ENCODE peak calls at places on chromosomes 2 and 18, in nine cellular contexts. J is endodermal cell; O is CD8-positive, alpha-beta T cell; C is left ventricle myocardium inferior; B is pancreas; M is PC-3; Q is RWPE2; X is neuronal stem cell; Z is HCT116. P is an unnamed sample.

GRCh38 chr2:133497261-133497893 is 70.9 kb downstream of the NCKAP5 start:
- DNase-seq in O (no peak), Z (no peak), B (no peak), M (no peak), J (peak), X (peak), Q (no peak), C (no peak), P (no peak)

GRCh38 chr2:227308784-227309183 is 16.3 kb upstream of the MFF start:
- DNase-seq in B (no peak), O (no peak), Q (no peak), X (no peak), Z (no peak), M (peak), J (no peak), C (no peak), P (no peak)

GRCh38 chr2:71070294-71071025 is 2.0 kb downstream of the NAGK start:
- DNase-seq in J (peak), Z (peak), O (no peak), C (no peak), Q (no peak), B (no peak), M (peak), X (no peak), P (no peak)

GRCh38 chr18:8662574-8663255 is 42.6 kb upstream of the MTCL1 start:
- DNase-seq in B (no peak), M (no peak), C (no peak), Z (no peak), Q (no peak), O (no peak), X (no peak), J (peak), P (no peak)

GRCh38 chr18:49935215-49935614 is 121.9 kb upstream of the ACAA2 start:
- DNase-seq in O (no peak), Z (no peak), C (no peak), X (no peak), B (no peak), Q (no peak), M (no peak), J (no peak), P (no peak)

GRCh38 chr18:68244786-68245185 is 470.1 kb downstream of the TMX3 start:
- DNase-seq in J (no peak), B (no peak), Q (no peak), C (no peak), O (no peak), X (no peak), M (peak), Z (no peak), P (no peak)

GRCh38 chr2:35973132-35973736 is 382.3 kb upstream of the CRIM1 start:
- DNase-seq in Z (no peak), J (peak), Q (no peak), X (peak), B (no peak), M (peak), O (no peak), C (no peak), P (no peak)

GRCh38 chr2:239625913-239626734 is 225.3 kb upstream of the HDAC4 start:
- DNase-seq in C (no peak), B (no peak), Q (no peak), X (no peak), O (no peak), M (no peak), J (no peak), Z (no peak), P (no peak)

GRCh38 chr2:191321861-191322662 is 76.9 kb downstream of the MYO1B start:
- DNase-seq in X (peak), C (no peak), Q (no peak), J (peak), B (no peak), M (peak), O (no peak), Z (peak), P (peak)

GRCh38 chr18:43661570-43661969 is 384.3 kb upstream of the SYT4 start:
- DNase-seq in J (peak), Z (no peak), Q (no peak), X (peak), C (no peak), M (peak), B (no peak), O (no peak), P (no peak)

GRCh38 chr2:126796931-126797621 is 101.6 kb upstream of the TEX51 start:
- DNase-seq in Z (no peak), O (no peak), J (peak), M (no peak), Q (no peak), C (no peak), B (no peak), X (no peak), P (no peak)

GRCh38 chr2:127637725-127638252 is 8.2 kb upstream of the GPR17 start:
- DNase-seq in Q (no peak), M (peak), O (no peak), J (peak), X (no peak), Z (peak), B (peak), C (no peak), P (no peak)

GRCh38 chr18:295756-296155 is 27.9 kb upstream of the THOC1 start:
- DNase-seq in O (no peak), B (no peak), Z (no peak), J (no peak), X (no peak), Q (no peak), C (no peak), M (no peak), P (no peak)

GRCh38 chr2:10982931-10983701 is 71.4 kb downstream of the KCNF1 start:
- DNase-seq in Q (no peak), O (no peak), J (no peak), M (no peak), C (peak), B (no peak), X (no peak), Z (no peak), P (no peak)

GRCh38 chr2:118860506-118860905 is 13.1 kb upstream of the EN1 start:
- DNase-seq in X (no peak), B (no peak), Z (no peak), C (no peak), M (peak), Q (no peak), O (no peak), J (peak), P (no peak)

GRCh38 chr2:2852015-2852777 is 521.1 kb upstream of the MYT1L start:
- DNase-seq in C (peak), J (no peak), Z (no peak), M (no peak), Q (no peak), B (no peak), X (no peak), O (no peak), P (no peak)

GRCh38 chr2:164504253-164504652 is 117.0 kb downstream of the GRB14 start:
- DNase-seq in M (peak), O (no peak), B (no peak), C (no peak), Q (no peak), Z (no peak), X (no peak), J (peak), P (no peak)

GRCh38 chr2:189579585-189579984 is 1.0 kb downstream of the SLC40A1 start:
- DNase-seq in O (no peak), X (no peak), C (no peak), Z (no peak), J (no peak), B (no peak), M (no peak), Q (no peak), P (no peak)

GRCh38 chr2:209468796-209469325 is 45.0 kb downstream of the MAP2 start:
- DNase-seq in O (no peak), X (no peak), M (no peak), B (no peak), Q (no peak), Z (no peak), C (no peak), J (no peak), P (no peak)

GRCh38 chr2:200003444-200003843 is 48.1 kb downstream of the MAIP1 start:
- DNase-seq in C (no peak), O (no peak), X (no peak), M (peak), B (no peak), J (no peak), Z (no peak), Q (no peak), P (no peak)

GRCh38 chr2:168002021-168002553 is 245.3 kb downstream of the STK39 start:
- DNase-seq in M (peak), O (no peak), J (no peak), Z (no peak), B (no peak), C (no peak), Q (no peak), X (no peak), P (no peak)

GRCh38 chr2:61689526-61689925 is 151.4 kb upstream of the XPO1 start:
- DNase-seq in O (no peak), X (no peak), J (no peak), B (no peak), Q (no peak), M (no peak), C (no peak), Z (no peak), P (no peak)

GRCh38 chr2:6653281-6653750 is 212.4 kb downstream of the CMPK2 start:
- DNase-seq in Q (no peak), M (no peak), B (no peak), O (no peak), Z (no peak), C (no peak), J (no peak), X (no peak), P (no peak)

GRCh38 chr18:10230072-10230471 is 224.4 kb upstream of the APCDD1 start:
- DNase-seq in Q (no peak), C (no peak), B (no peak), J (peak), Z (peak), M (peak), X (no peak), O (no peak), P (no peak)

DNA sequence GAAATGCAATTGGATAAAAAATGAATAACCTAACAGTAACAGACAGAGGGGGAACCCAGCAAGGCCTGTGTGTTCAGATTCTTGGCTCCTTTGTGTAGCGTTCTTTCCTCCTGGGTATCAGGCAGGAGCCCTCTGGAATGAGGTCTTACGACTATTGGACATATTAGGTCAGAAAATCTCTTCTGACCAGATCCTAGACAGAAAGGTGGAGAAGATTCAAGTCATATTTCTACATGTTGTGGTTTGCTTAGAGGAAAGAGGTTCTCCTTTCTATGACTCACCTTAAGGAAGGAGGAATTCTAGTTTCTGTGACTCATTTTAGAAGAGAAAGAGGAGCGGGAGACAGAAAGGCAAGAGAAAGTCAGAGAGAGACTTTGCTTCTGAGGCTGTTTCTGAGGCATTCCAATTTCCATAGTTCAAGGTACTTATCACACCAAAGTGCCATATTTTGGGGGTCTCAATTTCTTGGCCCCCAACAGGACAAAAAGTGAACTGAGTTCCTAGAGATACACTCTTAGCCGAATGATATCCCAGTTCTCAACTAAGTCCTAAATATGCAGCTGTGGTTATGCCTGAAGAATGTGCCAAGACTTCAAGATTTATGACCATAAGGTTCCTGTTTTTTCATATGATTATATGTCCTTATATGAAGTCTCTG is 618.6 kb downstream of the ZEB2 start:
- DNase-seq in J (no peak), O (no peak), Q (no peak), X (no peak), Z (peak), M (peak), B (no peak), C (no peak), P (no peak)
- H3K27ac ChIP-seq in J (no peak), O (no peak), Q (peak), X (no peak), Z (no peak), M (peak), B (no peak), C (no peak), P (no peak)

GRCh38 chr18:48545690-48546365 is 7.0 kb downstream of the CTIF start:
- DNase-seq in Z (no peak), J (peak), C (peak), Q (no peak), B (no peak), M (no peak), X (peak), O (no peak), P (peak)
- H3K27ac ChIP-seq in Z (no peak), J (peak), C (peak), Q (peak), B (no peak), M (no peak), X (no peak), O (no peak), P (peak)

GRCh38 chr2:195649629-195650190 is 7.3 kb upstream of the SLC39A10 start:
- DNase-seq in C (no peak), J (no peak), B (no peak), X (no peak), O (no peak), Q (no peak), M (no peak), Z (no peak), P (no peak)
- H3K27ac ChIP-seq in C (no peak), J (no peak), B (no peak), X (no peak), O (no peak), Q (no peak), M (no peak), Z (no peak), P (peak)

DNA sequence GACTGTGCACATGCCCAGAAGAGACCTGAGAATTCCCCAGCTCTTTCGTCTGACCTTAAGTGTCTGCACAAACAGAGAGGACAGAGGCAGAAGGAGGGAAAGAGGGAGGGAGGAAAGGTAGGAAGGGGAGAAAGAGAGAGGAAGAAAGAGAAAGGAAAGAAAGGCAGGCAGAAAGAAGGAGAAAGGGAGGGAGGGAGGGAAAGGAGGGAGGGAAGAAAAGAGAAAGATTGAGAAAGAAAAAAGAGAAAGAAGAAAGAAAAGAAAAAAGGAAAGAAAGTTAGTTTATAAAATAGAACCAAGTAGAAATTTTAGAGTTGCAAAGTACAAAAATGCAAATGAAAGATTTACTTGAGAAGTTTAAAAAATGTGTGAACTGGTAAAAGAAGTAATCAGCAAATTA is 7.4 kb upstream of the POLR1B start:
- DNase-seq in O (no peak), X (no peak), Z (no peak), B (no peak), Q (no peak), J (no peak), C (no peak), M (no peak), P (no peak)
- H3K27ac ChIP-seq in O (no peak), X (no peak), Z (no peak), B (no peak), Q (no peak), J (no peak), C (no peak), M (no peak), P (no peak)

P was measured in caudate nucleus.